ENCODE peak calls at places on chromosomes 4 and X, in nine cellular contexts. One of them, this sample, is unnamed.

GRCh38 chrX:16653424-16653823 is 3.5 kb downstream of the S100G start:
- DNase-seq in MM.1S: no peak
- DNase-seq in pancreas: no peak
- DNase-seq in effector memory CD4-positive, alpha-beta T cell: no peak
- DNase-seq in hepatocyte: peak; percentile 43
- DNase-seq in ovary: no peak
- DNase-seq in CD4-positive, alpha-beta memory T cell: no peak
- DNase-seq in left ventricle myocardium inferior: no peak
- DNase-seq in heart left ventricle: no peak
- DNase-seq in this sample: no peak

GRCh38 chr4:4762909-4763814 is 96.3 kb upstream of the MSX1 start:
- DNase-seq in heart left ventricle: peak; percentile 19
- DNase-seq in effector memory CD4-positive, alpha-beta T cell: no peak
- DNase-seq in CD4-positive, alpha-beta memory T cell: no peak
- DNase-seq in pancreas: no peak
- DNase-seq in hepatocyte: peak; percentile 52
- DNase-seq in left ventricle myocardium inferior: no peak
- DNase-seq in ovary: peak; percentile 18
- DNase-seq in MM.1S: peak; percentile 11
- DNase-seq in this sample: peak; percentile 30

GRCh38 chr4:8730159-8730558 is 137.6 kb downstream of the CPZ start:
- DNase-seq in effector memory CD4-positive, alpha-beta T cell: no peak
- DNase-seq in heart left ventricle: peak; percentile 8
- DNase-seq in MM.1S: no peak
- DNase-seq in pancreas: no peak
- DNase-seq in hepatocyte: no peak
- DNase-seq in ovary: no peak
- DNase-seq in CD4-positive, alpha-beta memory T cell: no peak
- DNase-seq in left ventricle myocardium inferior: no peak
- DNase-seq in this sample: no peak

GRCh38 chr4:54498661-54499111 is 159.1 kb upstream of the KIT start:
- DNase-seq in effector memory CD4-positive, alpha-beta T cell: no peak
- DNase-seq in MM.1S: no peak
- DNase-seq in hepatocyte: no peak
- DNase-seq in CD4-positive, alpha-beta memory T cell: no peak
- DNase-seq in pancreas: no peak
- DNase-seq in heart left ventricle: no peak
- DNase-seq in ovary: no peak
- DNase-seq in left ventricle myocardium inferior: no peak
- DNase-seq in this sample: no peak

GRCh38 chr4:138158746-138159297 is 83.3 kb downstream of the SLC7A11 start:
- DNase-seq in pancreas: no peak
- DNase-seq in ovary: no peak
- DNase-seq in CD4-positive, alpha-beta memory T cell: no peak
- DNase-seq in effector memory CD4-positive, alpha-beta T cell: no peak
- DNase-seq in hepatocyte: no peak
- DNase-seq in heart left ventricle: no peak
- DNase-seq in left ventricle myocardium inferior: no peak
- DNase-seq in MM.1S: no peak
- DNase-seq in this sample: no peak

GRCh38 chrX:20913760-20914159 is 460.5 kb upstream of the CNKSR2 start:
- DNase-seq in pancreas: no peak
- DNase-seq in hepatocyte: peak; percentile 34
- DNase-seq in ovary: no peak
- DNase-seq in left ventricle myocardium inferior: no peak
- DNase-seq in effector memory CD4-positive, alpha-beta T cell: no peak
- DNase-seq in heart left ventricle: no peak
- DNase-seq in MM.1S: no peak
- DNase-seq in CD4-positive, alpha-beta memory T cell: no peak
- DNase-seq in this sample: no peak

GRCh38 chrX:97766496-97767095 is 882.9 kb downstream of the RPA4 start:
- DNase-seq in effector memory CD4-positive, alpha-beta T cell: no peak
- DNase-seq in hepatocyte: no peak
- DNase-seq in CD4-positive, alpha-beta memory T cell: no peak
- DNase-seq in heart left ventricle: no peak
- DNase-seq in ovary: no peak
- DNase-seq in left ventricle myocardium inferior: no peak
- DNase-seq in MM.1S: no peak
- DNase-seq in pancreas: no peak
- DNase-seq in this sample: no peak

GRCh38 chr4:38663021-38663800 is 788 bp upstream of the KLF3 start:
- DNase-seq in CD4-positive, alpha-beta memory T cell: no peak
- DNase-seq in effector memory CD4-positive, alpha-beta T cell: no peak
- DNase-seq in left ventricle myocardium inferior: no peak
- DNase-seq in hepatocyte: no peak
- DNase-seq in ovary: peak; percentile 64
- DNase-seq in heart left ventricle: no peak
- DNase-seq in MM.1S: no peak
- DNase-seq in pancreas: peak; percentile 93
- DNase-seq in this sample: no peak

DNA sequence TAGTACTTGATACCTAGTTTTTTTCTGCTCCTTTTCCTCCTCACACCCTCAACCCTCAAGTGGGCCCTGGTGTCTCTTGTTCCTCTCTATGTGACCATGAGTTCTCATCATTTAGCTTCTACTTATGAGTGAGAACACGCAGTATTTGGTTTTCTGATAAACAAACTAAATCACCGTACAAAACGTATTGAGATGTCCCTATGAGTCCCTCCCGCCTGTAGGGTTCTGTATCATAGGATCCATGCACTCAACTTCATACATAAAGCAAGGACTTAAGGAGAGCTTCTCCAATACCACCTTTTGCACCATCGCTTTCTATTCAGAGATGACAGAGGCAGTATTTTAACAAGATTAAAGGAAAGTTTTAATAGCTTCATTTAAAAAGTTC is 550 bp upstream of the RAB9A start:
- DNase-seq in left ventricle myocardium inferior: no peak
- DNase-seq in MM.1S: no peak
- DNase-seq in CD4-positive, alpha-beta memory T cell: no peak
- DNase-seq in heart left ventricle: no peak
- DNase-seq in pancreas: no peak
- DNase-seq in effector memory CD4-positive, alpha-beta T cell: no peak
- DNase-seq in ovary: no peak
- DNase-seq in hepatocyte: no peak
- DNase-seq in this sample: no peak
- H3K4me3 ChIP-seq in left ventricle myocardium inferior: peak overlapping the region; percentile 79
- H3K4me3 ChIP-seq in MM.1S: peak overlapping the region; percentile 79
- H3K4me3 ChIP-seq in CD4-positive, alpha-beta memory T cell: peak overlapping the region; percentile 20
- H3K4me3 ChIP-seq in heart left ventricle: peak overlapping the region; percentile 75
- H3K4me3 ChIP-seq in pancreas: peak overlapping the region; percentile 73
- H3K4me3 ChIP-seq in effector memory CD4-positive, alpha-beta T cell: peak overlapping the region; percentile 88
- H3K4me3 ChIP-seq in ovary: peak overlapping the region; percentile 61
- H3K4me3 ChIP-seq in hepatocyte: peak overlapping the region; percentile 4
- H3K4me3 ChIP-seq in this sample: peak overlapping the region; percentile 93

DNA sequence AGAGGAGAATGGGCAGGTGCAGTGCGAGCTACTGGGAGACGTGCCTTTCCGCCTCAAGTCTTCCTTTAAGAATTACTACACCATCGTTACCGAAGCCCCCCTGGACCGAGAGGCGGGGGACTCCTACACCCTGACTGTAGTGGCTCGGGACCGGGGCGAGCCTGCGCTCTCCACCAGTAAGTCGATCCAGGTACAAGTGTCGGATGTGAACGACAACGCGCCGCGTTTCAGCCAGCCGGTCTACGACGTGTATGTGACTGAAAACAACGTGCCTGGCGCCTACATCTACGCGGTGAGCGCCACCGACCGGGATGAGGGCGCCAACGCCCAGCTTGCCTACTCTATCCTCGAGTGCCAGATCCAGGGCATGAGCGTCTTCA is 2.2 kb downstream of the PCDH10 start:
- DNase-seq in hepatocyte: no peak
- DNase-seq in ovary: no peak
- DNase-seq in heart left ventricle: no peak
- DNase-seq in left ventricle myocardium inferior: no peak
- DNase-seq in effector memory CD4-positive, alpha-beta T cell: no peak
- DNase-seq in CD4-positive, alpha-beta memory T cell: no peak
- DNase-seq in MM.1S: no peak
- DNase-seq in pancreas: peak; percentile 70
- DNase-seq in this sample: no peak
- H3K9me3 ChIP-seq in hepatocyte: no peaks in the 10 kb centered on the region
- H3K9me3 ChIP-seq in ovary: no peaks in the 10 kb centered on the region
- H3K9me3 ChIP-seq in heart left ventricle: no peaks in the 10 kb centered on the region
- H3K9me3 ChIP-seq in left ventricle myocardium inferior: no peaks in the 10 kb centered on the region
- H3K9me3 ChIP-seq in effector memory CD4-positive, alpha-beta T cell: no peaks in the 10 kb centered on the region
- H3K9me3 ChIP-seq in CD4-positive, alpha-beta memory T cell: no peaks in the 10 kb centered on the region
- H3K9me3 ChIP-seq in MM.1S: no peaks in the 10 kb centered on the region
- H3K9me3 ChIP-seq in pancreas: no peaks in the 10 kb centered on the region
- H3K9me3 ChIP-seq in this sample: peaks cover 2% of the 10 kb centered on the region

GRCh38 chrX:3504916-3505315 is 158.5 kb upstream of the MXRA5 start:
- DNase-seq in left ventricle myocardium inferior: no peak
- DNase-seq in pancreas: no peak
- DNase-seq in effector memory CD4-positive, alpha-beta T cell: no peak
- DNase-seq in hepatocyte: no peak
- DNase-seq in heart left ventricle: no peak
- DNase-seq in ovary: no peak
- DNase-seq in MM.1S: no peak
- DNase-seq in CD4-positive, alpha-beta memory T cell: no peak
- DNase-seq in this sample: no peak

GRCh38 chrX:3501833-3502535 is 155.5 kb upstream of the MXRA5 start:
- DNase-seq in effector memory CD4-positive, alpha-beta T cell: no peak
- DNase-seq in MM.1S: no peak
- DNase-seq in ovary: no peak
- DNase-seq in left ventricle myocardium inferior: peak; percentile 16
- DNase-seq in heart left ventricle: peak; percentile 53
- DNase-seq in pancreas: no peak
- DNase-seq in CD4-positive, alpha-beta memory T cell: no peak
- DNase-seq in hepatocyte: no peak
- DNase-seq in this sample: no peak
- H3K4me3 ChIP-seq in effector memory CD4-positive, alpha-beta T cell: no peak overlapping the region
- H3K4me3 ChIP-seq in MM.1S: no peak overlapping the region
- H3K4me3 ChIP-seq in ovary: no peak overlapping the region
- H3K4me3 ChIP-seq in left ventricle myocardium inferior: no peak overlapping the region
- H3K4me3 ChIP-seq in heart left ventricle: no peak overlapping the region
- H3K4me3 ChIP-seq in pancreas: no peak overlapping the region
- H3K4me3 ChIP-seq in CD4-positive, alpha-beta memory T cell: no peak overlapping the region
- H3K4me3 ChIP-seq in hepatocyte: no peak overlapping the region
- H3K4me3 ChIP-seq in this sample: no peak overlapping the region

GRCh38 chr4:40441415-40441814 is 106.3 kb downstream of the CHRNA9 start:
- DNase-seq in hepatocyte: no peak
- DNase-seq in heart left ventricle: no peak
- DNase-seq in left ventricle myocardium inferior: no peak
- DNase-seq in ovary: no peak
- DNase-seq in MM.1S: no peak
- DNase-seq in pancreas: no peak
- DNase-seq in CD4-positive, alpha-beta memory T cell: no peak
- DNase-seq in effector memory CD4-positive, alpha-beta T cell: no peak
- DNase-seq in this sample: no peak
- H3K9me3 ChIP-seq in hepatocyte: no peaks in the 10 kb centered on the region
- H3K9me3 ChIP-seq in heart left ventricle: no peaks in the 10 kb centered on the region
- H3K9me3 ChIP-seq in left ventricle myocardium inferior: peaks cover 6% of the 10 kb centered on the region
- H3K9me3 ChIP-seq in ovary: no peaks in the 10 kb centered on the region
- H3K9me3 ChIP-seq in MM.1S: no peaks in the 10 kb centered on the region
- H3K9me3 ChIP-seq in pancreas: no peaks in the 10 kb centered on the region
- H3K9me3 ChIP-seq in CD4-positive, alpha-beta memory T cell: no peaks in the 10 kb centered on the region
- H3K9me3 ChIP-seq in effector memory CD4-positive, alpha-beta T cell: no peaks in the 10 kb centered on the region
- H3K9me3 ChIP-seq in this sample: no peaks in the 10 kb centered on the region

DNA sequence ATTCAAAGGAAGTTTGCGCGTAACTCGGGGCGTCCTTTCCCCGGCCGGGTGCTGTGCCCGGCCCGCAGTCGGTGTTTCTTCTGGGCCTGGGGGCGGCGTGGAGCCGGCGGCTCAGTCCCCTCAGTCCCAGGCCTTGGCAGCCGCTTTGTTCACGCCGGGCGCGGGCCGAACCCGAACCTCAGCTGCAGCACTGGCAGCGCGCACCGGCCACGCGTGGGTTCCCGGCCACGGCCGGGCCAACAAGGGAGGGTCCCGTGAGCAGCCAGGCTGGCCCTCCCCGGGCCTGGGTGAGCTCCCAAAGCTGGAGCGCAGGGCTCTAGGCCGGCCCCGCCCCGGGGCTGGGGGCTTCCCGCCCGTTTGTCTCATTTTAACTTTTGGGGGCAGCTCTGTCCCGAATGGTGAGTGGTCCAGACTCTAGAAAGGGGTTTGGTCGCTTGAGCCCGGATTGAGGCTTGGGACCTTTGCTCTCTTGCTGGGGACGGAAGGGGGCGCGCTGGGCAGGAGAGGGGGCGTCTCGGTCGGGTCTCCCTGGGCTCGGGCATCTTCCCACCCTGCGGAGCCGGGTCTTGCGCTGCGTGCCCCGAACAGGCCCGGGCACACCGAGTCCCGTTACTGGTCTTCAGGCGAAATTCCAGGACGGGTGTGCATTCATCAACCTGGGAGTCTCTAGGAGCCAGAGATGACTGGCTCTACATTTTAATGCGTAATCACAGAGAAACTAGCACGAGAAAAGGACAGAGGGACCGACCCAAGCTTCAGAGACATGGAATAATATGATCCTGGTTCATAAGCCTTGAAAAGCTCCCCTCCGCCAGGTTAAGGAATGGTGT is 177.1 kb downstream of the CBR4 start:
- DNase-seq in MM.1S: no peak
- DNase-seq in pancreas: peak; percentile 72
- DNase-seq in left ventricle myocardium inferior: peak; percentile 61
- DNase-seq in CD4-positive, alpha-beta memory T cell: no peak
- DNase-seq in ovary: peak; percentile 59
- DNase-seq in hepatocyte: peak; percentile 51
- DNase-seq in heart left ventricle: peak; percentile 57
- DNase-seq in effector memory CD4-positive, alpha-beta T cell: no peak
- DNase-seq in this sample: no peak
- H3K4me3 ChIP-seq in MM.1S: peak overlapping the region; percentile 95
- H3K4me3 ChIP-seq in pancreas: peak overlapping the region; percentile 76
- H3K4me3 ChIP-seq in left ventricle myocardium inferior: peak overlapping the region; percentile 89
- H3K4me3 ChIP-seq in CD4-positive, alpha-beta memory T cell: no peak overlapping the region
- H3K4me3 ChIP-seq in ovary: peak overlapping the region; percentile 96
- H3K4me3 ChIP-seq in hepatocyte: peak overlapping the region; percentile 96
- H3K4me3 ChIP-seq in heart left ventricle: peak overlapping the region; percentile 74
- H3K4me3 ChIP-seq in effector memory CD4-positive, alpha-beta T cell: peak overlapping the region; percentile 70
- H3K4me3 ChIP-seq in this sample: no peak overlapping the region

DNA sequence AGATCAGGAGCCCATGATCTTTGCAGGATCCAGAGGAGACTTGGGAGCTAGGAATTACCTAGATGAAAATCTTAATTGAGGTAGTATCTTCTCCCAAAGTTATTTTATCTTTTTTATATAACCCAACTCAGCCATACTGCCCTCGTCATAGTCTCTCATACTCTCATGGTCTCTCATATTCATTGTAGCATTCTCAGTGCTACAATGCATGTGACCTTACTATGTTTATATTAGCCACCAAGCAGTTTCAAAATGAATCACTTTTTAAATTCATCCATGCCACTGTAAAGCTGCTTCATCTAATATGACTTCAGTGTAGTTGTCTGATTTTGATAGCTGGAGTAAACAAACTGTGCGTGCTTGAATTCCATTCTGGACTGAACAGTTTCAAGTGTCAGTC is 16.9 kb downstream of the PAGE4 start:
- DNase-seq in ovary: no peak
- DNase-seq in pancreas: no peak
- DNase-seq in CD4-positive, alpha-beta memory T cell: no peak
- DNase-seq in left ventricle myocardium inferior: no peak
- DNase-seq in heart left ventricle: no peak
- DNase-seq in hepatocyte: no peak
- DNase-seq in effector memory CD4-positive, alpha-beta T cell: no peak
- DNase-seq in MM.1S: no peak
- DNase-seq in this sample: no peak
- H3K9me3 ChIP-seq in ovary: no peaks in the 10 kb centered on the region
- H3K9me3 ChIP-seq in pancreas: no peaks in the 10 kb centered on the region
- H3K9me3 ChIP-seq in CD4-positive, alpha-beta memory T cell: no peaks in the 10 kb centered on the region
- H3K9me3 ChIP-seq in left ventricle myocardium inferior: no peaks in the 10 kb centered on the region
- H3K9me3 ChIP-seq in heart left ventricle: no peaks in the 10 kb centered on the region
- H3K9me3 ChIP-seq in hepatocyte: no peaks in the 10 kb centered on the region
- H3K9me3 ChIP-seq in effector memory CD4-positive, alpha-beta T cell: no peaks in the 10 kb centered on the region
- H3K9me3 ChIP-seq in MM.1S: no peaks in the 10 kb centered on the region
- H3K9me3 ChIP-seq in this sample: no peaks in the 10 kb centered on the region

This sample was measured in CD4-positive, CD25-positive, alpha-beta regulatory T cell.